ENCODE peak calls at places on chromosomes 6 and 20, in four cellular contexts. W is iris pigment epithelial cell, U is progenitor cell of endocrine pancreas, E is iPS-NIHi11. P is an unnamed sample.

GRCh38 chr6:113522376-113522775 is 334.8 kb upstream of the MARCKS start:
- DNase-seq in W (no peak), U (no peak), E (no peak), P (no peak)

GRCh38 chr20:46647469-46647868 is 3.8 kb downstream of the SLC13A3 start:
- DNase-seq in W (no peak), U (no peak), E (no peak), P (no peak)

GRCh38 chr6:43963203-43963602 is 164.0 kb downstream of the MRPL14 start:
- DNase-seq in W (no peak), U (no peak), E (no peak), P (peak)

GRCh38 chr6:36984581-36985383 is 1.2 kb downstream of the MTCH1 start:
- DNase-seq in W (peak), U (no peak), E (peak), P (peak)

GRCh38 chr6:170553686-170554085 is 483 bp upstream of the TBP start:
- DNase-seq in W (peak), U (no peak), E (peak), P (peak)

GRCh38 chr6:137309078-137309762 is 90.0 kb upstream of the IFNGR1 start:
- DNase-seq in W (peak), U (no peak), E (peak), P (peak)

GRCh38 chr6:165704001-165704748 is 41.1 kb upstream of the PDE10A start:
- DNase-seq in W (peak), U (no peak), E (no peak), P (peak)

GRCh38 chr20:51470907-51471411 is 71.6 kb downstream of the NFATC2 start:
- DNase-seq in W (no peak), U (no peak), E (no peak), P (no peak)